ENCODE peak calls at places on chromosomes 13 and 19, in ten cellular contexts. N is cardiac muscle cell; Q is psoas muscle; Y is fibroblast of lung; R is WTC11; A is adrenal gland; T is AG09319; V is CD4-positive, alpha-beta T cell; F is right atrium auricular region; J is bronchial epithelial cell. I is an unnamed sample.

GRCh38 chr13:35697281-35697680 is 220.8 kb upstream of the MAB21L1 start:
- DNase-seq in N (no peak), Y (peak; percentile 20), T (no peak), F (no peak), V (no peak), R (no peak), Q (no peak), A (no peak), J (no peak), I (no peak)

GRCh38 chr13:48006396-48006795 is 5.3 kb upstream of the SUCLA2 start:
- DNase-seq in V (no peak), F (no peak), Y (peak; percentile 5), A (no peak), R (no peak), N (no peak), J (peak; percentile 53), Q (no peak), T (no peak), I (no peak)

GRCh38 chr19:1941146-1942077 is at the start of gene CSNK1G2:
- DNase-seq in Q (peak; percentile 39), J (no peak), V (no peak), N (no peak), A (peak; percentile 55), Y (no peak), T (no peak), F (no peak), R (no peak), I (peak; percentile 67)

GRCh38 chr13:23506821-23507210 is 63.4 kb upstream of the TNFRSF19 start:
- DNase-seq in F (no peak), V (no peak), J (no peak), T (no peak), A (no peak), Q (no peak), Y (peak; percentile 98), N (peak; percentile 33), R (no peak), I (no peak)

GRCh38 chr13:105991622-105992254 is 543.7 kb downstream of the EFNB2 start:
- DNase-seq in J (peak; percentile 100), F (no peak), V (no peak), T (no peak), Q (no peak), A (no peak), Y (peak; percentile 77), R (no peak), N (no peak), I (peak; percentile 91)

GRCh38 chr13:46893221-46893620 is 3.6 kb downstream of the HTR2A start:
- DNase-seq in R (peak; percentile 13), A (no peak), J (no peak), F (no peak), T (no peak), Q (no peak), V (no peak), Y (no peak), N (no peak), I (no peak)

GRCh38 chr13:106391271-106391670 is 144.2 kb downstream of the EFNB2 start:
- DNase-seq in Y (no peak), R (no peak), V (no peak), J (peak; percentile 45), A (no peak), F (no peak), N (no peak), Q (no peak), T (no peak), I (no peak)

GRCh38 chr13:57716295-57716694 is 84.8 kb downstream of the PCDH17 start:
- DNase-seq in N (peak; percentile 48), Q (no peak), V (no peak), T (no peak), J (peak; percentile 39), A (no peak), F (no peak), R (peak; percentile 32), Y (no peak), I (no peak)

GRCh38 chr19:33257828-33258227 is 32.2 kb upstream of the SLC7A10 start:
- DNase-seq in N (no peak), F (no peak), T (no peak), R (no peak), Q (no peak), J (no peak), Y (no peak), A (no peak), V (no peak), I (no peak)

GRCh38 chr19:2462635-2463421 is 6.1 kb upstream of the LMNB2 start:
- DNase-seq in F (peak; percentile 86), V (no peak), Q (peak; percentile 87), Y (peak; percentile 99), N (peak; percentile 94), J (peak; percentile 37), R (peak; percentile 96), A (peak; percentile 92), T (peak; percentile 97), I (peak; percentile 91)

GRCh38 chr19:27736225-27736624 is 1476.7 kb downstream of the UQCRFS1 start:
- DNase-seq in R (no peak), Q (no peak), N (no peak), V (no peak), Y (no peak), T (no peak), J (no peak), A (peak; percentile 5), F (no peak), I (no peak)

GRCh38 chr19:1211494-1212234 is 6.1 kb downstream of the STK11 start:
- DNase-seq in Y (peak; percentile 59), J (no peak), V (no peak), Q (peak; percentile 49), F (no peak), R (peak; percentile 68), A (peak; percentile 30), T (no peak), N (no peak), I (peak; percentile 93)

GRCh38 chr13:43915451-43915850 is 35.7 kb downstream of the LACC1 start:
- DNase-seq in T (no peak), Y (peak; percentile 72), R (no peak), N (no peak), A (no peak), J (no peak), V (no peak), F (no peak), Q (no peak), I (no peak)

GRCh38 chr19:13149628-13150186 is 468 bp downstream of the STX10 start:
- DNase-seq in A (peak; percentile 78), Y (peak; percentile 58), N (peak; percentile 72), J (no peak), T (no peak), R (peak; percentile 67), Q (peak; percentile 62), F (no peak), V (no peak), I (peak; percentile 65)

GRCh38 chr19:31145909-31146453 is 203.3 kb downstream of the TSHZ3 start:
- DNase-seq in F (no peak), N (no peak), Y (no peak), T (no peak), J (no peak), R (no peak), V (no peak), Q (no peak), A (no peak), I (no peak)

GRCh38 chr19:29620931-29621351 is 14.9 kb downstream of the POP4 start:
- DNase-seq in J (no peak), V (peak; percentile 7), A (no peak), T (no peak), R (no peak), N (no peak), Y (no peak), Q (no peak), F (no peak), I (no peak)
- TF ChIP-seq CTCF in J (no peak), V (no peak), A (no peak), T (no peak), R (no peak), N (no peak), Y (no peak), Q (no peak), F (no peak), I (no peak)

GRCh38 chr19:48421548-48421947 is 24.2 kb upstream of the GRWD1 start:
- DNase-seq in Y (no peak), F (no peak), V (no peak), A (no peak), Q (peak; percentile 48), J (no peak), T (no peak), N (no peak), R (no peak), I (no peak)
- TF ChIP-seq CTCF in Y (no peak), F (no peak), V (no peak), A (no peak), Q (no peak), J (no peak), T (no peak), N (no peak), R (no peak), I (no peak)

DNA sequence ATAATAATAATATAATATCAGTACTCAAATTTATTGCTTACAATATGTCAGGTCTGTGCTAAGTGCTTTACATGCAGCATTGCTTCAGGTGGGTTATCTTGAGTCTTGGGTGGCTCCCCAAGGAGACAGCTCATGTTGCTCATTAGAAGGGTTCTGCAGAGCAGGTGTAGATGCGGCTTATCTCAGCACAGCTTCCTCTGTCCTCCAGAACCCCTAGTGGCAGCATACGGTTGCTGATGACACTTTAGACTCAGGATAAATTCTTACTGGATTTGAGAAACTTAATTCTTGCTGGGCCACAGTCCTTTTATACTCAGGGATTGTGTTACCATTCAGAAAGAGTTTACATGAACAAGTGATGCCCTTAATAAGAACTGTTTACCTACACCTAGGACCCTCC is 8.9 kb downstream of the COG3 start:
- DNase-seq in A (no peak), Q (no peak), T (no peak), J (no peak), V (no peak), F (no peak), N (peak; percentile 6), Y (no peak), R (no peak), I (no peak)
- TF ChIP-seq CTCF in A (no peak), Q (peak; percentile 8), T (no peak), J (no peak), V (peak; percentile 31), F (no peak), N (no peak), Y (peak; percentile 7), R (no peak), I (no peak)

DNA sequence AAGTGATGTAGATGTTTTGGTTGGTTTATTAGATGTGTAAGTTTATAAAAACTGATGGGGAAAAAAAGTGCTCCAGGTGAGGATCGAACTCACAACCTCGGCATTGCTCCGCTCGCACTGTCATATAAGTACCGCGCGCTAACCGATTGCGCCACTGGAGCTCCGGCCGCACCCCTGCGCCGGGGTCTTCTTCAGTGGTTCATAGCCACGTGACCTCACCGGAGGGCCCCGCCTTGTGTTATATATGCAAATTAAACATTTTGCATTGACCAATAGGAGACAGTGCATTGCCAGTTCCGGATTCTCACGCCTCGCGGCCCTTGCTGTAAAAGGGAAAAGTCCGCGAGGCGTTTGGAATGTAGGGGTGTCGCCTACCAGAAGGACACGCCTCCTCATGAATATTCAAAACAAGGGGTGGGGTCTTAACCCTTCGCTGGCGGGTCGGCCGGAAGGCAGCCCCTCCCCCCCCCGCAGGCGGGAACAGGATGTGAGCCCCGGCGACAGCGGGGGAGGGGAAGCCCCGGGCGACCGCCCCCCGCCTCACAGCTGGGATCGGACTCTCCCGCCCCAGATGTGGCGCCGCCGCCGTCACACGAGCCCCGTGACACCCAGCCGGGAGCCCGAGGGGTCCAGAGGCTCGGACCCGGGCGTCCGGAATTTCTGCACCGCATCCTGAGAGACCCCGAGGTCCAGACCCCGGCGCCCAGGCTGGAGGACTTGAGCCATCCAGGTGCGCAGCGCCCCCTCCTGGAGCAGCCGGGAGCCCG is at the start of gene PLEKHG2:
- DNase-seq in J (peak; percentile 98), T (peak; percentile 100), A (peak; percentile 98), R (peak; percentile 98), F (peak; percentile 100), V (peak; percentile 96), Y (peak; percentile 99), Q (peak; percentile 94), N (peak; percentile 99), I (peak; percentile 95)
- TF ChIP-seq CTCF in J (peak; percentile 91), T (peak; percentile 82), A (peak; percentile 78), R (no peak), F (peak; percentile 84), V (peak; percentile 80), Y (peak; percentile 66), Q (no peak), N (peak; percentile 76), I (no peak)

I was measured in pancreas.